ENCODE peak calls at places on chromosomes 6 and 20, in seven cellular contexts. Y, M, L, Z, U, B and K are unnamed samples.

GRCh38 chr20:31788578-31788977 is 30.6 kb upstream of the MYLK2 start:
- DNase-seq in Y (peak), M (no peak), L (no peak), Z (no peak), U (no peak), B (peak), K (peak)

GRCh38 chr20:48234951-48235350 is 449.7 kb upstream of the SULF2 start:
- DNase-seq in Y (no peak), M (no peak), L (no peak), Z (no peak), U (peak), B (no peak), K (peak)

GRCh38 chr6:109514946-109515345 is 31.9 kb upstream of the ZBTB24 start:
- DNase-seq in Y (no peak), M (no peak), L (no peak), Z (no peak), U (no peak), B (no peak), K (no peak)

GRCh38 chr6:42745083-42745637 is 743 bp downstream of the TBCC start:
- DNase-seq in Y (peak), M (peak), L (peak), Z (peak), U (peak), B (peak), K (peak)

GRCh38 chr6:33433560-33434191 is 13.8 kb downstream of the SYNGAP1 start:
- DNase-seq in Y (peak), M (no peak), L (peak), Z (no peak), U (no peak), B (peak), K (peak)

GRCh38 chr6:113875470-113875869 is 18.3 kb downstream of the MARCKS start:
- DNase-seq in Y (no peak), M (no peak), L (peak), Z (no peak), U (peak), B (peak), K (peak)

GRCh38 chr6:170005680-170006470 is 254.5 kb downstream of the ERMARD start:
- DNase-seq in Y (peak), M (no peak), L (no peak), Z (no peak), U (peak), B (no peak), K (no peak)

GRCh38 chr6:111745186-111745585 is 128.1 kb downstream of the FYN start:
- DNase-seq in Y (no peak), M (no peak), L (peak), Z (peak), U (no peak), B (peak), K (no peak)

GRCh38 chr20:10309326-10309725 is 90.7 kb downstream of the SNAP25 start:
- DNase-seq in Y (no peak), M (no peak), L (peak), Z (no peak), U (no peak), B (peak), K (no peak)

GRCh38 chr6:36209606-36210005 is 13.1 kb downstream of the BRPF3 start:
- DNase-seq in Y (no peak), M (no peak), L (no peak), Z (no peak), U (no peak), B (no peak), K (no peak)

GRCh38 chr20:4151991-4152695 is 136.8 kb upstream of the RNF24 start:
- DNase-seq in Y (no peak), M (no peak), L (no peak), Z (no peak), U (no peak), B (peak), K (no peak)

GRCh38 chr20:4973330-4974097 is 27.8 kb downstream of the SLC23A2 start:
- DNase-seq in Y (no peak), M (no peak), L (peak), Z (no peak), U (peak), B (peak), K (no peak)

GRCh38 chr6:39909701-39910100 is 24.6 kb downstream of the MOCS1 start:
- DNase-seq in Y (no peak), M (no peak), L (no peak), Z (no peak), U (no peak), B (no peak), K (no peak)

GRCh38 chr6:39911513-39912125 is 22.6 kb downstream of the MOCS1 start:
- DNase-seq in Y (no peak), M (no peak), L (no peak), Z (no peak), U (no peak), B (no peak), K (no peak)

GRCh38 chr6:39907871-39908575 is 26.2 kb downstream of the MOCS1 start:
- DNase-seq in Y (no peak), M (no peak), L (no peak), Z (no peak), U (no peak), B (no peak), K (no peak)

GRCh38 chr6:39910164-39910563 is 24.1 kb downstream of the MOCS1 start:
- DNase-seq in Y (no peak), M (no peak), L (no peak), Z (no peak), U (no peak), B (no peak), K (no peak)

GRCh38 chr6:39908838-39909583 is 25.3 kb downstream of the MOCS1 start:
- DNase-seq in Y (no peak), M (no peak), L (no peak), Z (no peak), U (no peak), B (no peak), K (no peak)
- H3K23ac ChIP-seq in Y (no peak), M (no peak), L (no peak), Z (no peak), U (no peak), B (no peak), K (no peak)

DNA sequence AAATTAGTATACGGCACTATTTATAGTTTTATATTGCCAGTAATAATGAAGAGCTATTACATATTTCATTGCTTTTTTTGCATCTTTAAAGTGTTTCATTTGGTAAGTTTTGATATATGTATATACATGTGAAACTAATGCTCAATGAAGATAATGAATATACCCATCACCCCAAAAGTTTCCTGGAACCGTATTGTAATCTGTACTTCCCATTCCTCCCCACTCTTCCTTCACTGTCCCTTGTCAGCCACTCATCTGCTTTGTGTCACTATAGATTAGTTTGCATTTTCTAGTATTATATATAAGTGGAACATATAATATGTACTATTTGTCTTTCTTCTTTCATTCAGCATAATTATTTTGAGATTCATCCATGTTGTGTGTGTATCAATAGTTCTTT is 10.3 kb upstream of the TBC1D32 start:
- DNase-seq in Y (no peak), M (no peak), L (no peak), Z (no peak), U (no peak), B (no peak), K (no peak)
- H3K4ac ChIP-seq in Y (no peak), M (no peak), L (no peak), Z (no peak), U (no peak), B (no peak), K (no peak)

GRCh38 chr6:47106721-47107197 is 64.6 kb upstream of the ADGRF1 start:
- DNase-seq in Y (peak), M (no peak), L (no peak), Z (no peak), U (peak), B (no peak), K (peak)

GRCh38 chr6:47102331-47102730 is 60.2 kb upstream of the ADGRF1 start:
- DNase-seq in Y (no peak), M (no peak), L (no peak), Z (no peak), U (peak), B (no peak), K (no peak)

GRCh38 chr6:47106216-47106615 is 64.1 kb upstream of the ADGRF1 start:
- DNase-seq in Y (no peak), M (no peak), L (peak), Z (no peak), U (peak), B (no peak), K (no peak)

GRCh38 chr6:47105469-47106188 is 63.5 kb upstream of the ADGRF1 start:
- DNase-seq in Y (peak), M (no peak), L (no peak), Z (no peak), U (no peak), B (no peak), K (peak)

GRCh38 chr6:47103931-47104330 is 61.8 kb upstream of the ADGRF1 start:
- DNase-seq in Y (no peak), M (no peak), L (peak), Z (no peak), U (peak), B (peak), K (no peak)
- H3K23ac ChIP-seq in Y (no peak), M (no peak), L (no peak), Z (no peak), U (no peak), B (no peak), K (no peak)

GRCh38 chr6:37558646-37559045 is 59.0 kb upstream of the CCDC167 start:
- DNase-seq in Y (no peak), M (no peak), L (no peak), Z (no peak), U (no peak), B (no peak), K (no peak)
- H3K4ac ChIP-seq in Y (no peak), M (no peak), L (no peak), Z (no peak), U (no peak), B (no peak), K (no peak)

GRCh38 chr6:126016591-126016990 is 30.3 kb downstream of the TRMT11 start:
- DNase-seq in Y (no peak), M (no peak), L (no peak), Z (no peak), U (no peak), B (no peak), K (no peak)
- H3K23ac ChIP-seq in Y (no peak), M (no peak), L (no peak), Z (no peak), U (no peak), B (no peak), K (no peak)